ENCODE peak calls at places on chromosomes 2 and 18, in six cellular contexts. A is type B pancreatic cell, U is B cell, B is fibroblast of the aortic adventitia, R is BJ, O is Panc1. D is an unnamed sample.

GRCh38 chr2:229160180-229160579 is 110.9 kb downstream of the PID1 start:
- DNase-seq in A (no peak), U (no peak), B (no peak), R (no peak), O (no peak), D (no peak)

GRCh38 chr18:54845788-54846187 is 17.5 kb downstream of the RAB27B start:
- DNase-seq in A (no peak), U (no peak), B (no peak), R (no peak), O (no peak), D (no peak)

GRCh38 chr2:44245068-44245861 is 30.0 kb upstream of the SLC3A1 start:
- DNase-seq in A (no peak), U (no peak), B (no peak), R (no peak), O (no peak), D (no peak)

GRCh38 chr2:160427629-160428424 is 65.8 kb downstream of the RBMS1 start:
- DNase-seq in A (no peak), U (peak; percentile 55), B (peak; percentile 94), R (no peak), O (no peak), D (no peak)

GRCh38 chr2:222904557-222905258 is 43.9 kb downstream of the ACSL3 start:
- DNase-seq in A (no peak), U (no peak), B (peak; percentile 88), R (peak; percentile 89), O (no peak), D (no peak)

GRCh38 chr2:204483497-204484164 is 61.6 kb upstream of the PARD3B start:
- DNase-seq in A (no peak), U (no peak), B (no peak), R (no peak), O (no peak), D (no peak)

GRCh38 chr18:54416459-54416858 is 58.8 kb downstream of the C18orf54 start:
- DNase-seq in A (no peak), U (no peak), B (peak; percentile 80), R (peak; percentile 68), O (no peak), D (no peak)

GRCh38 chr2:97969466-97970067 is 26.2 kb downstream of the TMEM131 start:
- DNase-seq in A (no peak), U (no peak), B (peak; percentile 85), R (no peak), O (no peak), D (no peak)

GRCh38 chr2:102277202-102277700 is 34.1 kb upstream of the IL1RL1 start:
- DNase-seq in A (no peak), U (no peak), B (no peak), R (no peak), O (no peak), D (no peak)

GRCh38 chr2:3595985-3596384 is 1.1 kb downstream of the COLEC11 start:
- DNase-seq in A (no peak), U (no peak), B (no peak), R (no peak), O (no peak), D (peak; percentile 87)

GRCh38 chr2:196219686-196220085 is 48.3 kb upstream of the STK17B start:
- DNase-seq in A (no peak), U (no peak), B (no peak), R (no peak), O (no peak), D (no peak)

GRCh38 chr2:153622285-153622684 is 143.7 kb upstream of the RPRM start:
- DNase-seq in A (no peak), U (no peak), B (no peak), R (no peak), O (no peak), D (no peak)
- TF ChIP-seq CTCF in A (peak; percentile 71), U (no peak), B (no peak), R (no peak), O (peak; percentile 21), D (no peak)

DNA sequence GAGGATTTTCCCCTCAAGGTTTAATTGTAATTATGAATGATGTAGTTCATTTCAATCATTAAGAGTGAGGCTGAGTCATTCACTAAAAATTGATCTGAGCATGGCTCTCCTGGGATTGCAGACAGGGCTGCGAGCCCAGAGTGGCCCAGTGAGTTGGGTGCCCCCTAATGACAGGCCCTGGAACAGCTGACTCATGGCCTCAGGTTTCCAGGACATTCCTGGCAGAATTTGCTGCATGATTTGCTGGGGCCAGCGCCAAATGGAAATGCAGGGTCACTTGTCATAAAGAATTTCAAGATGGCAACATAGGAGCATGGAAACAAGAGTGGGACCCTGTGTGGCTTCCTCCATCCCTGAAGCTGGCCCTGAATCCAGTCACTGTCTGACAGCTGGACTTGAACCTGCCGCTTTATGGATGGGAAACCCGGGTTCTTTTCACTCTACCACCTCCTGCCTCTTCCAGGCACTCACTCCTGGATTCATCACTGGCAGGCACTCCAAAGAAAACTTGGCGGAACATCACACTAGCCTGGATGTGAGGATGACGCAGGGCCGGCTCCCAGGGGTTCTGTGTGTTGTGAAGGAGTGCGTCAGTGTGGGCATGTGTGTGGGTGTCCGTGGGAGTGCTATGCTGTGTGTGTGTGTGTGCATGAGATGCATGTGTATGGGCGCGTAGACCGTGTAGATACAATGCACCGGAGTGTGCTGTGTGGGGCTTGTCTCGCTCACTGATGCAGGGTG is 15.2 kb downstream of the OTOF start:
- DNase-seq in A (no peak), U (no peak), B (peak; percentile 63), R (no peak), O (no peak), D (peak; percentile 65)
- TF ChIP-seq CTCF in A (peak; percentile 69), U (no peak), B (peak; percentile 63), R (peak; percentile 70), O (peak; percentile 71), D (peak; percentile 38)

GRCh38 chr18:25614168-25614567 is 262.2 kb upstream of the ZNF521 start:
- DNase-seq in A (no peak), U (no peak), B (no peak), R (no peak), O (no peak), D (no peak)
- TF ChIP-seq CTCF in A (no peak), U (no peak), B (no peak), R (no peak), O (no peak), D (no peak)

GRCh38 chr2:121999273-121999672 is 243.8 kb downstream of the TSN start:
- DNase-seq in A (no peak), U (no peak), B (peak; percentile 4), R (no peak), O (no peak), D (no peak)

GRCh38 chr2:121992700-121993099 is 237.2 kb downstream of the TSN start:
- DNase-seq in A (no peak), U (no peak), B (no peak), R (no peak), O (no peak), D (no peak)

GRCh38 chr2:121994238-121995206 is 239.1 kb downstream of the TSN start:
- DNase-seq in A (no peak), U (no peak), B (no peak), R (no peak), O (no peak), D (no peak)

DNA sequence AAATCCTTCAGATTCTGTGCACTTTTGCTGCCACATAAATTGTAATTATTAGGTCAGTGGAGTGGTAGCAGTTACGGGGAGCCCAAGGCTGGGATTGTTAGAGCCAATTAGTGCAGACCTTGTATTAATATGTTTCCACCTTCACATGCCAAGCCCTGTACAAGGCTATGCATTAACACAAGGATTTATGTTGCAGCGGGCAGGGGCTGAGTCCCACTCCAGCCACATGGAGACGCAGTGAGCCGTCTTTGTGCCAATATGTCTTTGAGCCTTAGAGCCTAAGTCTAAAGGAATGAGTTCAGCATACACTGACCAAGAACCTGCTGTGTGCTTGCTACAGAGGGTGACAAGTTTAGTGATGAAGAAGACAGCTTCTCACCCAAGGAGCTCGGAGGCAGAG is 238.2 kb downstream of the TSN start:
- DNase-seq in A (no peak), U (no peak), B (no peak), R (no peak), O (no peak), D (no peak)
- TF ChIP-seq CTCF in A (no peak), U (no peak), B (no peak), R (no peak), O (peak; percentile 30), D (no peak)

GRCh38 chr2:65061910-65062339 is 5.7 kb downstream of the CEP68 start:
- DNase-seq in A (no peak), U (no peak), B (no peak), R (no peak), O (no peak), D (peak; percentile 3)
- TF ChIP-seq CTCF in A (no peak), U (no peak), B (no peak), R (no peak), O (no peak), D (no peak)

DNA sequence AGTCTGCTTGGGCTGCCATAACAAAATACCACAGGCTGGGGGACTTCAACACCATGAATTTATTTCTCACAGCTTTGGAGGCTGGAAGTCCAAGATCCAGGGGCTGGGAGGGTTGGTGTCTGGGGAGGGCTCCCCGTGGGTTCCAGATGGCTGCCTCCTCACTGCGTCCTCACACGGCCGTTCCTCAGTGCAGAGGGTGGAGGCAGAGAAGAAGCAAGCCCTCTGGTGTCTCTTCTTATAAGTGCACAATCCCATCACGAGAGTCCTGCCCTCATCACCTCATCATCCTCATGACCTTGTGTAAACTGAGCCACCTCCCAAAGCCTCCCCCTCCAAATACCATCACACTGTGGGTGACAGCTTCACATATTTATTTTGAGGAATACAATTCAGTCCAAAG is 26.3 kb downstream of the TMEM163 start:
- DNase-seq in A (no peak), U (peak; percentile 23), B (no peak), R (no peak), O (no peak), D (peak; percentile 38)
- TF ChIP-seq CTCF in A (no peak), U (no peak), B (no peak), R (no peak), O (no peak), D (peak; percentile 43)

GRCh38 chr2:23221236-23221635 is 163.7 kb upstream of the KLHL29 start:
- DNase-seq in A (no peak), U (no peak), B (no peak), R (no peak), O (no peak), D (no peak)
- TF ChIP-seq CTCF in A (no peak), U (no peak), B (no peak), R (no peak), O (no peak), D (no peak)

DNA sequence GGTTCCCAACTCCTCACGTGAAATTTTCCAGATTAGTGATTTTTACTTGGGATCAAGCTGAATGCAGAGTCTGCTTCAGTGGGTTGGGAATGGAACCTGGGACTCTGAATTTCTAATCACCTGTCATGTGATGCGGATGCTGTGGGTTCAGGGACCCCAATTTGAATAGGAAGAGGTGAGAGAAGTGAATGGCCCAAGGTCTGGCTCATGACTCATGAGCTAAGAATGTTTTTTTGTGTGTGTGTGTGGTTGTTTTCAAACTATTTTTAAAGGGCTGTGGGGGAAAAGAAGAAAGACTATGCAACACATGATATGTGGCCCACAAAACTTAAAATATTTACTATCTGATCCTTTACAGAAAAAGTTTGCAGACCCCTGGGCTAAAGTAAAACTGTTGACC is 108.5 kb upstream of the CYRIA start:
- DNase-seq in A (no peak), U (no peak), B (peak; percentile 2), R (no peak), O (no peak), D (no peak)
- TF ChIP-seq CTCF in A (no peak), U (no peak), B (no peak), R (no peak), O (no peak), D (no peak)

GRCh38 chr2:95115418-95115817 is 6.2 kb downstream of the MRPS5 start:
- DNase-seq in A (no peak), U (peak; percentile 62), B (peak; percentile 71), R (peak; percentile 7), O (no peak), D (peak; percentile 75)
- TF ChIP-seq CTCF in A (peak; percentile 88), U (peak; percentile 77), B (peak; percentile 86), R (peak; percentile 86), O (peak; percentile 93), D (peak; percentile 86)

D was measured in GM13976.